ENCODE peak calls at places on chromosomes 13 and 19, in five cellular contexts. U, D, E, S and O are unnamed samples.

GRCh38 chr19:35162471-35163326 is 8.2 kb downstream of the FXYD5 start:
- DNase-seq in D (no peak), S (no peak), U (peak; percentile 99), E (peak; percentile 27), O (no peak)

GRCh38 chr19:6241056-6241455 is 38.7 kb downstream of the MLLT1 start:
- DNase-seq in U (no peak), S (no peak), E (no peak), D (no peak), O (no peak)

GRCh38 chr19:16417660-16418596 is 53.8 kb downstream of the EPS15L1 start:
- DNase-seq in S (peak; percentile 56), D (peak; percentile 63), U (peak; percentile 75), E (peak; percentile 81), O (peak; percentile 83)

GRCh38 chr13:44273991-44274810 is 99.4 kb upstream of the SERP2 start:
- DNase-seq in D (no peak), S (peak; percentile 78), E (no peak), U (no peak), O (no peak)

GRCh38 chr19:17138937-17139598 is 63.5 kb downstream of the MYO9B start:
- DNase-seq in E (no peak), D (no peak), U (no peak), S (no peak), O (no peak)

GRCh38 chr13:110119943-110120905 is 186.7 kb downstream of the COL4A1 start:
- DNase-seq in U (no peak), E (no peak), D (no peak), S (no peak), O (no peak)

GRCh38 chr13:77009011-77009410 is 17.1 kb downstream of the CLN5 start:
- DNase-seq in S (no peak), D (no peak), E (no peak), U (no peak), O (no peak)

GRCh38 chr19:31204115-31204514 is 145.1 kb downstream of the TSHZ3 start:
- DNase-seq in S (no peak), U (no peak), E (no peak), D (no peak), O (no peak)

GRCh38 chr13:94992277-94992989 is 280.1 kb upstream of the SOX21 start:
- DNase-seq in S (no peak), D (no peak), E (no peak), U (no peak), O (no peak)

GRCh38 chr13:79776538-79776937 is 295.6 kb downstream of the NDFIP2 start:
- DNase-seq in S (no peak), D (no peak), E (no peak), U (no peak), O (peak; percentile 49)

GRCh38 chr19:18304194-18304495 is 18.7 kb downstream of the LSM4 start:
- DNase-seq in S (no peak), U (no peak), D (peak; percentile 34), E (no peak), O (no peak)

GRCh38 chr19:31306006-31306753 is 43.1 kb downstream of the TSHZ3 start:
- DNase-seq in U (no peak), E (peak; percentile 52), D (no peak), S (no peak), O (no peak)

DNA sequence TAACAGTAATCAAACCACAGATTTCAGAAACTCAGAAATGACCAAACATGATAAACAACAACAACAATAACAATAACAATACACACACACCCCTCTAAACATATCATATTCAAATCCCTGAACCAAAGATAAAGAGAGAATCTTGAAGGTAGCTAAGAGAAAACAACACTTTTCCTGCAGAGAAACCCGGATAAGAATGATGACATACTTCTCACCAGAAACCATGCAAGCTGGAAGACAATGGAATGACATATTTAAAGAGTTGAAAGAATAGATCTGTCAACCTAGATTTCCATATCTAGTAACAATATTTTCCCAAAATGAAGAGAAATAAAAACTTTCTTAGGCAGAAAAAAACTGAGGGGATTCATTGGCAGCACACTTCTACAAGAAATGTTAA is 138.1 kb downstream of the LIG4 start:
- DNase-seq in E (no peak), D (no peak), S (no peak), U (no peak), O (no peak)
- H3K4me3 ChIP-seq in E (no peak overlapping the region), D (no peak overlapping the region), S (no peak overlapping the region), U (no peak overlapping the region), O (no peak overlapping the region)

GRCh38 chr19:3576696-3577443 is 4.1 kb downstream of the HMG20B start:
- DNase-seq in E (peak; percentile 91), U (no peak), S (no peak), D (no peak), O (peak; percentile 71)
- H3K4me3 ChIP-seq in E (peak overlapping the region; percentile 47), U (peak overlapping the region; percentile 65), S (no peak overlapping the region), D (peak overlapping the region; percentile 20), O (peak overlapping the region; percentile 35)

DNA sequence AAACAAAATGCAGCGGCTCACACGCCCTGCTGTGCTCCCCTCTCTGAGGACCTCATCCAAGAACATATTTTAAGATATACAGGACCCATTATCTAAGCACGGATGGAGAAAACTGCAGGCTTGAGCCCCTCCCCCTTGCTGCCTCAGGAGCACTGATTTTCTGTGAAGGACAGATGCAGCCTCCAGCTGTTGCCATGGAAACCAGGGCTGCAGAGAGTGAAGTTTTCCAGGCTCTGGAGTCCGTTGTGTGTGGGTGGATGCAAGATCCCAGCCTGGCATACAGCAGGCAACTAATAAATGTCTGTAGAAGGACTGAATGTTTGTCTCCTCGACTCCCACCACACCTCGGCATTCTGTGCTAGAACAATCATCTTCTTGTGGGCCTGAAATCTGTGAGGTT is 105.6 kb upstream of the PEG3 start:
- DNase-seq in D (no peak), E (no peak), U (no peak), S (no peak), O (no peak)
- H3K4me3 ChIP-seq in D (no peak overlapping the region), E (no peak overlapping the region), U (no peak overlapping the region), S (no peak overlapping the region), O (no peak overlapping the region)

GRCh38 chr19:48641850-48642249 is 4.1 kb downstream of the CA11 start:
- DNase-seq in U (no peak), E (no peak), D (no peak), S (no peak), O (no peak)

GRCh38 chr19:48637948-48638830 is 1.0 kb upstream of the DBP start:
- DNase-seq in U (peak; percentile 75), E (peak; percentile 96), S (peak; percentile 89), D (peak; percentile 87), O (peak; percentile 86)

GRCh38 chr19:48637449-48637947 is 319 bp upstream of the DBP start:
- DNase-seq in D (peak; percentile 99), E (peak; percentile 100), U (peak; percentile 95), S (peak; percentile 100), O (peak; percentile 99)

GRCh38 chr19:48638831-48639381 is 1.7 kb upstream of the DBP start:
- DNase-seq in S (no peak), E (no peak), D (no peak), U (no peak), O (no peak)

DNA sequence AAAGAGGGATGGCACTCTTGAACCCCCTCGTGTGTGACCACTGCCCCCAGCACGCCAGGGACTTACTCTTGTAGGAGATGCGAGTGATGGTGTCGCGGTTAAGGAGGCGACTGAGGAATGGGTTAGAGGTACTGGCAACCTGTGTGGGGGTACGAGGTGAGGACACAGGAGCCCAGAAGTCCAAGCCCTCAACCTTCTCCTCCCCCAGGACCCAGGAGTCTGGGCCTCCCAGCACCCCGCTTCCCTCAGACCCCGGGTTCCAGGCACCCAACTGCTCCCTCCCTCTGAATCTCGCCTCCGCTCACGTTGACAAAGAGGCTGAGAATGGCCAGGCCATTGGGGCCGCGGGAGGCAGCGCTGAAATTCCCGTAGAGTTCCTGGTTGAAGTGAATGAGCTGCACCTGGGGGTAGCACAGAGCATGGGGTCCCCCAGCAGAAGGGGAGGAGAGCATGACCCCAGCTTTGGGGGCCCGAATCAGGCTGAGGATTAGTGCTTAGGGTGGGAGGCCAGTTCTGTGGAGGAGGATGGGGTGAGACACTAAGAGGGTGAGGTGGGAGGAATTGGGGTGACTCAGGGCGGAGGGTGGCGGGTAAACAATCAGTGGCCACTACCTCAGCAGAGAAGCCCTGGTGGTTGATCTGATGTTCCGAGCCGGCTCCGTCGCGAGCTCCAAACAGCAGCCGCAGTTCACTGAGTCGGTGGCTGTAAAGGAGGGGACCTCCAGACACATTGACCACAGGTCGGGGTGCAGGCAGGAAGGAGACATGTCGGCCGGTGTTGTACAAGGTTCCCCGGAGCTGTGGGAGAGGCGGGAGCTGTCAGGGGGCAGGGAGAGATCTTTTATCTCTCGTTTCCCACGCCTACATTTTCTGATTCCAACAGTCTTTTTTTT is 2.5 kb upstream of the DBP start:
- DNase-seq in E (no peak), D (no peak), S (no peak), U (no peak), O (no peak)
- H3K4me3 ChIP-seq in E (no peak overlapping the region), D (no peak overlapping the region), S (peak overlapping the region; percentile 93), U (no peak overlapping the region), O (peak overlapping the region; percentile 6)

GRCh38 chr19:39397360-39398296 is 6.5 kb downstream of the MED29 start:
- DNase-seq in U (peak; percentile 74), E (peak; percentile 96), D (peak; percentile 91), S (peak; percentile 87), O (peak; percentile 97)
- H3K4me3 ChIP-seq in U (no peak overlapping the region), E (no peak overlapping the region), D (peak overlapping the region; percentile 5), S (peak overlapping the region; percentile 68), O (no peak overlapping the region)

DNA sequence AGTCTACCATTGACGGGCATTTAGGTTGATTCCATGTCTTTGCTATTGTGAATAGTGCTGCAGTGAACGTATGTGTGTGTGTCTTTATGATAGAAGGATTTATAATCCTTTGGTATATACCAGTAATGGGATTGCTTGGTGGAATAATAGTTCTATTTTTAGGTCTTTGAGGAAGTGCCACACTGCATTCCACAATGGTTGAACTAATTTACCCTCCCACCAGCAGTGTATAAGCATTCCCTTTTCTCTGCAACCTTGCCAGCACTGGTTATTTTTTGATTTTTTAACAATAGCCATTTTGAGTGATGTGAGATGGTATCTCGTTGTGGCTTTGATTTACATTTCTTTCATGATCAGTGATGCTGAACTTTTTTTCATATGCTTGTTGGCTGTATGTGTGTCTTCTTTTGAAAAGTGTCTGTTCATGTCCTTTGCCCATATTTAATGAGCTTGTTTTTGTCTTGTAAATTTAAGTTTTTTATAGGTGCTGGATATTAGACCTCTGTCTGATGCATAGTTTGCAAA is 37.5 kb downstream of the RFC3 start:
- DNase-seq in E (no peak), D (no peak), U (no peak), S (no peak), O (no peak)
- H3K4me3 ChIP-seq in E (no peak overlapping the region), D (no peak overlapping the region), U (no peak overlapping the region), S (no peak overlapping the region), O (no peak overlapping the region)

GRCh38 chr19:13985771-13986347 is 20.3 kb downstream of the RFX1 start:
- DNase-seq in S (no peak), E (no peak), U (no peak), D (no peak), O (peak; percentile 55)
- H3K4me3 ChIP-seq in S (peak overlapping the region; percentile 59), E (no peak overlapping the region), U (no peak overlapping the region), D (no peak overlapping the region), O (peak overlapping the region; percentile 15)

DNA sequence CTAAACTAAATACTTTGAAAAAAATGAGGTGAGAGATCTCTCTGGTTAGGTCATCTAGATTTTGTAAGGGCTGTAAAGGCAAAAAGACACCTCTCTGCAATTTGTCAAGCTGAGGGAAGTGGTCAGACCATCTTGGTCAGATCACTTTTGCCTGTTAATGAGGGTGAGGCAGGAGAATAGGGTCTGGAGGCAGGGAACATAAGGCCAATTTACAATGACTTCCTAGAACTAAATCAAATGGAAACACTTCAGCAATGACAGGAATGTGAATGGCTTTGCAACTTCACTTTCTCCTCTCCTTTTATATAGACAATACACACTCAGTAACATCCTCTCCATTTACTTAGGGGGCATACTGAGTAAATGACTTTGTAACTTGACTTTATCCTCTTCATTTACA is 1653.4 kb downstream of the SLITRK5 start:
- DNase-seq in U (no peak), E (no peak), D (no peak), S (no peak), O (no peak)
- H3K4me3 ChIP-seq in U (no peak overlapping the region), E (no peak overlapping the region), D (no peak overlapping the region), S (no peak overlapping the region), O (no peak overlapping the region)